ENCODE peak calls at places on chromosomes 3 and 15, in ten cellular contexts. Z, S, U, H, T, X, I, E, L and F are unnamed samples.

GRCh38 chr3:156478931-156479330 is 76.0 kb downstream of the SSR3 start:
- DNase-seq in Z (no peak), S (no peak), U (no peak), H (no peak), T (no peak), X (no peak), I (no peak), E (no peak), L (no peak), F (no peak)

GRCh38 chr3:27680517-27681246 is 41.4 kb downstream of the EOMES start:
- DNase-seq in Z (no peak), S (no peak), U (no peak), H (no peak), T (no peak), X (no peak), I (no peak), E (no peak), L (no peak), F (no peak)

GRCh38 chr3:126058666-126059065 is 25.3 kb downstream of the SLC41A3 start:
- DNase-seq in Z (no peak), S (no peak), U (no peak), H (no peak), T (no peak), X (no peak), I (no peak), E (no peak), L (no peak), F (no peak)

GRCh38 chr3:39189648-39190269 is 2.6 kb downstream of the XIRP1 start:
- DNase-seq in Z (peak; percentile 66), S (peak; percentile 50), U (peak; percentile 74), H (peak; percentile 52), T (peak; percentile 47), X (peak; percentile 62), I (peak; percentile 67), E (peak; percentile 71), L (peak; percentile 49), F (no peak)

GRCh38 chr3:58725326-58725853 is 58.8 kb upstream of the FAM3D start:
- DNase-seq in Z (no peak), S (no peak), U (no peak), H (no peak), T (no peak), X (no peak), I (no peak), E (no peak), L (no peak), F (no peak)

GRCh38 chr15:100803158-100803440 is 76.5 kb upstream of the ALDH1A3 start:
- DNase-seq in Z (no peak), S (no peak), U (no peak), H (no peak), T (no peak), X (no peak), I (no peak), E (no peak), L (no peak), F (no peak)

GRCh38 chr3:163422671-163423070 is 1655.6 kb downstream of the SI start:
- DNase-seq in Z (no peak), S (no peak), U (no peak), H (no peak), T (no peak), X (no peak), I (no peak), E (no peak), L (no peak), F (no peak)

GRCh38 chr3:13229291-13229949 is 156.2 kb upstream of the IQSEC1 start:
- DNase-seq in Z (no peak), S (peak; percentile 20), U (no peak), H (no peak), T (no peak), X (peak; percentile 6), I (no peak), E (peak; percentile 58), L (no peak), F (no peak)

GRCh38 chr3:18720543-18720942 is 295.4 kb upstream of the SATB1 start:
- DNase-seq in Z (no peak), S (no peak), U (no peak), H (no peak), T (no peak), X (no peak), I (no peak), E (no peak), L (no peak), F (no peak)

GRCh38 chr3:182180646-182181385 is 469.1 kb downstream of the SOX2 start:
- DNase-seq in Z (no peak), S (no peak), U (no peak), H (no peak), T (no peak), X (no peak), I (no peak), E (no peak), L (no peak), F (no peak)

GRCh38 chr15:63752075-63752684 is 81.6 kb downstream of the HERC1 start:
- DNase-seq in Z (peak; percentile 28), S (peak; percentile 63), U (peak; percentile 25), H (no peak), T (no peak), X (peak; percentile 74), I (no peak), E (peak; percentile 64), L (no peak), F (peak; percentile 10)

GRCh38 chr3:44680921-44681455 is 31.5 kb upstream of the ZNF502 start:
- DNase-seq in Z (no peak), S (no peak), U (no peak), H (no peak), T (no peak), X (no peak), I (no peak), E (no peak), L (no peak), F (no peak)

GRCh38 chr15:67106764-67107013 is 41.3 kb downstream of the SMAD3 start:
- DNase-seq in Z (no peak), S (no peak), U (no peak), H (no peak), T (no peak), X (no peak), I (no peak), E (no peak), L (no peak), F (no peak)

GRCh38 chr15:69713726-69714559 is 261.3 kb downstream of the RPLP1 start:
- DNase-seq in Z (no peak), S (no peak), U (peak; percentile 42), H (no peak), T (no peak), X (no peak), I (no peak), E (no peak), L (no peak), F (no peak)

DNA sequence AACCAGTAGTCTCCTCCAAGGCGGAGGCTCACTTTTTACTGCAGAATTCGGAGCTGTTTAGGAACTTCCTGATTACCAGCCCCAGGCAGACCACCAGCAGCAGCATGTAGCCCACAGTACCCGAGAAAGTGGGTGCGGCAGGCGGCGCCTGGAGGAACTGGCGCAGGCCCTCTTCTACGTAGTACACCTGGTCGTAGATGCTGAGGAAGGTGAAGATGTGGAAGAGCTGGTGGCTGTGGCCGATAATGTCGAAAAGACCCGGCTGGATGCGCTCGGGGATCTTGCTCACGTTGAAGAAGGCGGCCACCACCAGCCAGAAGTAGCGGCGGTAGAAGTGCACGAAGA is 1.3 kb downstream of the PAQR9 start:
- DNase-seq in Z (no peak), S (no peak), U (no peak), H (no peak), T (no peak), X (no peak), I (no peak), E (no peak), L (no peak), F (no peak)
- H3K4me3 ChIP-seq in Z (no peak overlapping the region), S (no peak overlapping the region), U (no peak overlapping the region), H (peak overlapping the region; percentile 68), T (no peak overlapping the region), X (no peak overlapping the region), I (no peak overlapping the region), E (no peak overlapping the region), L (no peak overlapping the region), F (no peak overlapping the region)

GRCh38 chr15:52256366-52256765 is 39.2 kb downstream of the MYO5C start:
- DNase-seq in Z (peak; percentile 71), S (peak; percentile 57), U (peak; percentile 79), H (peak; percentile 37), T (peak; percentile 74), X (peak; percentile 89), I (no peak), E (peak; percentile 86), L (peak; percentile 53), F (peak; percentile 50)
- TF ChIP-seq CTCF in Z (peak; percentile 76), S (peak; percentile 81), U (peak; percentile 87), H (peak; percentile 73), T (peak; percentile 75), X (peak; percentile 74), I (peak; percentile 69), E (peak; percentile 96), L (no peak), F (peak; percentile 81)

GRCh38 chr3:32254268-32254667 is 15.8 kb downstream of the CMTM8 start:
- DNase-seq in Z (no peak), S (no peak), U (no peak), H (no peak), T (no peak), X (no peak), I (no peak), E (no peak), L (no peak), F (no peak)
- H3K9me3 ChIP-seq in Z (no peaks in the 10 kb centered on the region), S (no peaks in the 10 kb centered on the region), U (peaks cover 5% of the 10 kb centered on the region), H (no peaks in the 10 kb centered on the region), T (no peaks in the 10 kb centered on the region), X (no peaks in the 10 kb centered on the region), I (no peaks in the 10 kb centered on the region), E (peaks cover 17% of the 10 kb centered on the region), L (no peaks in the 10 kb centered on the region), F (no peaks in the 10 kb centered on the region)

GRCh38 chr3:146540978-146541377 is 3.4 kb downstream of the PLSCR1 start:
- DNase-seq in Z (no peak), S (no peak), U (no peak), H (no peak), T (no peak), X (no peak), I (no peak), E (no peak), L (no peak), F (no peak)

GRCh38 chr3:146542968-146543367 is 1.4 kb downstream of the PLSCR1 start:
- DNase-seq in Z (no peak), S (no peak), U (no peak), H (no peak), T (no peak), X (no peak), I (no peak), E (no peak), L (no peak), F (no peak)

GRCh38 chr3:146540236-146540635 is 4.2 kb downstream of the PLSCR1 start:
- DNase-seq in Z (no peak), S (no peak), U (no peak), H (no peak), T (no peak), X (no peak), I (no peak), E (no peak), L (no peak), F (no peak)

GRCh38 chr3:146543461-146544012 is 870 bp downstream of the PLSCR1 start:
- DNase-seq in Z (peak; percentile 45), S (no peak), U (no peak), H (no peak), T (peak; percentile 33), X (peak; percentile 59), I (no peak), E (peak; percentile 7), L (peak; percentile 40), F (no peak)

DNA sequence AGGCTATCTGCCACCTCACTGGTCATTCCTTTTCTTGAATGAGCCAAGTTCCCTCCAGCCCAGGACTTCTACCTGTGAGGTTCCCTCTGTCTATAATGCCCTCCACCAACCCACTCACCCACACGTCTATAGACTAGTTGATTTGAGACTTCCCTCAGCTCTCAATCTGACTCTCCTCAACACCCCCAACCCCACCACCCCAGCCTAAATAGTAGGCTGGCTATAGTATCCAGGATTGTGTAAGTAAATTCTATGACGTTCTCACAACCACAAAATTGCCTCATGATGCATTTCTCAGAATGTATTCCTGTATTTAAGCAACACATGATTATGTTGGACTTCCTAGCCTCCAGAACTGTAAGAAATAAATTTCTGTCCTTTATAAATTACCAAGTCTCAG is 2.2 kb downstream of the PLSCR1 start:
- DNase-seq in Z (no peak), S (no peak), U (no peak), H (no peak), T (no peak), X (peak; percentile 87), I (no peak), E (no peak), L (no peak), F (no peak)
- H3K4me3 ChIP-seq in Z (peak overlapping the region; percentile 95), S (no peak overlapping the region), U (no peak overlapping the region), H (peak overlapping the region; percentile 90), T (peak overlapping the region; percentile 84), X (peak overlapping the region; percentile 86), I (peak overlapping the region; percentile 77), E (no peak overlapping the region), L (peak overlapping the region; percentile 17), F (peak overlapping the region; percentile 80)